ENCODE peak calls at places on chromosomes 3 and 15, in nine cellular contexts. X is kidney epithelial cell, I is fibroblast of villous mesenchyme, C is PC-9, M is PC-3, H is sigmoid colon, P is esophagus squamous epithelium, D is cardiac fibroblast, Q is dorsolateral prefrontal cortex. U is an unnamed sample.

GRCh38 chr3:55723653-55724406 is 236.7 kb upstream of the WNT5A start:
- DNase-seq in X (no peak), I (no peak), C (no peak), M (no peak), H (no peak), P (no peak), D (no peak), Q (no peak), U (no peak)

GRCh38 chr3:54376440-54376839 is 254.1 kb downstream of the CACNA2D3 start:
- DNase-seq in X (no peak), I (no peak), C (no peak), M (no peak), H (no peak), P (no peak), D (no peak), Q (no peak), U (no peak)

GRCh38 chr3:17444865-17445264 is 297.6 kb downstream of the TBC1D5 start:
- DNase-seq in X (no peak), I (peak), C (no peak), M (no peak), H (no peak), P (no peak), D (no peak), Q (no peak), U (peak)

GRCh38 chr15:77693576-77693975 is 60.9 kb upstream of the LINGO1 start:
- DNase-seq in X (no peak), I (no peak), C (no peak), M (no peak), H (no peak), P (no peak), D (no peak), Q (no peak), U (no peak)

GRCh38 chr3:189975376-189975990 is 145.2 kb downstream of the P3H2 start:
- DNase-seq in X (no peak), I (peak), C (no peak), M (no peak), H (no peak), P (no peak), D (peak), Q (no peak), U (peak)

GRCh38 chr3:50242778-50243551 is 7.0 kb downstream of the GNAI2 start:
- DNase-seq in X (no peak), I (peak), C (no peak), M (no peak), H (peak), P (peak), D (peak), Q (no peak), U (peak)

GRCh38 chr15:87167055-87167454 is 1087.4 kb downstream of the AGBL1 start:
- DNase-seq in X (no peak), I (no peak), C (no peak), M (peak), H (no peak), P (no peak), D (peak), Q (no peak), U (no peak)

GRCh38 chr3:51932471-51933370 is 9.0 kb downstream of the RRP9 start:
- DNase-seq in X (no peak), I (no peak), C (no peak), M (no peak), H (peak), P (no peak), D (no peak), Q (no peak), U (no peak)

GRCh38 chr3:125058529-125058928 is 2.7 kb upstream of the HEG1 start:
- DNase-seq in X (no peak), I (no peak), C (no peak), M (no peak), H (no peak), P (no peak), D (no peak), Q (no peak), U (no peak)

GRCh38 chr3:162166543-162166942 is 669.9 kb downstream of the OTOL1 start:
- DNase-seq in X (no peak), I (peak), C (no peak), M (no peak), H (no peak), P (no peak), D (peak), Q (no peak), U (peak)

GRCh38 chr3:127632441-127632840 is 3.5 kb downstream of the PODXL2 start:
- DNase-seq in X (no peak), I (no peak), C (no peak), M (no peak), H (no peak), P (no peak), D (no peak), Q (no peak), U (peak)

GRCh38 chr3:107117922-107118576 is 259.2 kb upstream of the CCDC54 start:
- DNase-seq in X (peak), I (peak), C (no peak), M (peak), H (no peak), P (no peak), D (peak), Q (peak), U (peak)

GRCh38 chr3:43866529-43867353 is 176.0 kb downstream of the ABHD5 start:
- DNase-seq in X (peak), I (no peak), C (peak), M (peak), H (no peak), P (no peak), D (peak), Q (no peak), U (peak)

GRCh38 chr15:36831125-36831914 is 251.9 kb downstream of the CDIN1 start:
- DNase-seq in X (peak), I (no peak), C (peak), M (peak), H (no peak), P (no peak), D (peak), Q (no peak), U (peak)

GRCh38 chr15:34241376-34242350 is 16.8 kb downstream of the EMC4 start:
- DNase-seq in X (no peak), I (peak), C (no peak), M (peak), H (no peak), P (no peak), D (peak), Q (no peak), U (peak)

GRCh38 chr15:56150204-56150603 is 93.5 kb downstream of the RFX7 start:
- DNase-seq in X (no peak), I (no peak), C (no peak), M (no peak), H (no peak), P (no peak), D (no peak), Q (no peak), U (no peak)

GRCh38 chr3:8554725-8555621 is 53.4 kb downstream of the LMCD1 start:
- DNase-seq in X (peak), I (peak), C (no peak), M (no peak), H (no peak), P (no peak), D (peak), Q (no peak), U (peak)

GRCh38 chr3:106086636-106087035 is 217.8 kb upstream of the CBLB start:
- DNase-seq in X (no peak), I (no peak), C (no peak), M (peak), H (no peak), P (no peak), D (peak), Q (no peak), U (no peak)

GRCh38 chr3:197372076-197372661 is 73.8 kb upstream of the DLG1 start:
- DNase-seq in X (peak), I (peak), C (peak), M (peak), H (peak), P (no peak), D (peak), Q (no peak), U (peak)

GRCh38 chr15:40310001-40310959 is 2.5 kb upstream of the PLCB2 start:
- DNase-seq in X (no peak), I (peak), C (no peak), M (peak), H (peak), P (no peak), D (peak), Q (no peak), U (no peak)

GRCh38 chr3:153284282-153284938 is 122.4 kb downstream of the RAP2B start:
- DNase-seq in X (peak), I (peak), C (peak), M (peak), H (peak), P (peak), D (peak), Q (no peak), U (peak)

GRCh38 chr15:93246266-93247242 is 157.5 kb upstream of the RGMA start:
- DNase-seq in X (no peak), I (no peak), C (no peak), M (no peak), H (no peak), P (no peak), D (no peak), Q (no peak), U (no peak)

GRCh38 chr3:190239325-190239724 is 82.9 kb downstream of the CLDN1 start:
- DNase-seq in X (no peak), I (no peak), C (no peak), M (no peak), H (no peak), P (no peak), D (no peak), Q (no peak), U (no peak)

GRCh38 chr15:78988361-78988911 is 43.6 kb upstream of the CTSH start:
- DNase-seq in X (peak), I (peak), C (peak), M (peak), H (peak), P (peak), D (peak), Q (no peak), U (peak)

GRCh38 chr15:48394172-48394571 is 62.9 kb downstream of the DUT start:
- DNase-seq in X (no peak), I (no peak), C (no peak), M (no peak), H (no peak), P (no peak), D (no peak), Q (no peak), U (no peak)

GRCh38 chr15:47806008-47806407 is 88.7 kb downstream of the SEMA6D start:
- DNase-seq in X (no peak), I (no peak), C (no peak), M (no peak), H (no peak), P (no peak), D (no peak), Q (no peak), U (no peak)

GRCh38 chr3:29185706-29186105 is 95.2 kb upstream of the RBMS3 start:
- DNase-seq in X (no peak), I (no peak), C (no peak), M (peak), H (no peak), P (no peak), D (peak), Q (no peak), U (peak)

GRCh38 chr3:40109641-40110490 is 199.6 kb upstream of the EIF1B start:
- DNase-seq in X (no peak), I (no peak), C (no peak), M (no peak), H (no peak), P (no peak), D (peak), Q (no peak), U (no peak)
- TF ChIP-seq CTCF in X (peak), I (no peak), C (no peak), M (no peak), H (no peak), P (no peak), D (peak), Q (peak), U (peak)

GRCh38 chr15:50911641-50912040 is 3.2 kb downstream of the AP4E1 start:
- DNase-seq in X (no peak), I (no peak), C (no peak), M (no peak), H (no peak), P (no peak), D (peak), Q (no peak), U (peak)
- H3K4me3 ChIP-seq in X (no peak), I (no peak), C (no peak), M (no peak), H (no peak), P (no peak), D (no peak), Q (no peak), U (no peak)

DNA sequence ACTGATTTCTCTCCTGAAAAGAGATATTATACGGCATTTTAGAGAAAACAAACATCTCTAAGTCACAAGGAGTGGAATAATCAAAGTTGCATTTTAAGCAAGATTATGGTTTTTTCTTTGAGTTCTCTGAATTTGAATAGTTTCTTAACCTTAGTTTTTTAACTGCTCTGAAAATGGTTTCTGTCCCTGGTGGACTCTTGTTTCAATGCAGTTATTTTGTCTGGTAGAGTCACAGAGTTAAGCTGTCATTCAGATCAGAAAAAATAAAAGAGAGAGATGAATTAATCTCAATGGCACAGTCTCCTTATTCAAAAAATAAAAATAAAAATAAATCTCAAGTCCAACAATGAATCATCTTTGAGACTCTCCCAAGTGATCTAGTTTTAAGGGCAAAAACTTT is 19.0 kb downstream of the AGTR1 start:
- DNase-seq in X (no peak), I (no peak), C (no peak), M (no peak), H (no peak), P (no peak), D (no peak), Q (no peak), U (peak)
- TF ChIP-seq CTCF in X (peak), I (no peak), C (no peak), M (no peak), H (no peak), P (no peak), D (peak), Q (no peak), U (peak)

DNA sequence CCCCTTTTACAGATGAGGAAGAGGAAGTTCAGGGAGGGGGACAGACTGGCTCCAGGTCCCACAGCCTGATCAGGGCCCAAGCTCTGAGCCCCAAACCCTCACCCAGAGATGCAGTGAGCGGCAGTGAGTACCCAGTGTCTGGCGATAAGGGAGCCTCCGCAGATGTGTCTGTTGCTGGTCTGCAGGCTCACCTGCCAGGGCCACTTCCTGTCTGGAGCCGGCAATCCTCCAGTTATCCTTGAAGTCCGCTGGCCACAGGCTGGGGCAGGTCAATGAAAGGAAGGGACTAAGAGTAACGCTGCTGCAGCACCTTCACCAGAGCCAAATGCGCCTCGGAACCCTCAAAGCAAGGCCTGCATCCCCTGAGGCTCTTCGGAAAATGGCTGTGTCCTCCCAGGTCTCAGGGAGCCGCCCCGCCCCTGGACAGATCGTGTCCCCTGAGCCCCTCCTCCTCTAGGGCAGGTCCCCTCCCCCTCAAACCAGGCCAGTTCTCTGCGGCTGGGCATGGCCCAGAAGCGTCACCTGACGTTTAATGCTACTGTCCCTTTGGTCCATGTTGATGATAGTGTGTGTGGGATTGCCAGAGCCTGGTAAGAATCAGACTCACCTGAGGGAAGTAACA is 51.5 kb downstream of the MYL3 start:
- DNase-seq in X (no peak), I (no peak), C (no peak), M (no peak), H (no peak), P (no peak), D (no peak), Q (no peak), U (no peak)
- H3K4me3 ChIP-seq in X (peak), I (no peak), C (no peak), M (no peak), H (peak), P (peak), D (no peak), Q (peak), U (no peak)

DNA sequence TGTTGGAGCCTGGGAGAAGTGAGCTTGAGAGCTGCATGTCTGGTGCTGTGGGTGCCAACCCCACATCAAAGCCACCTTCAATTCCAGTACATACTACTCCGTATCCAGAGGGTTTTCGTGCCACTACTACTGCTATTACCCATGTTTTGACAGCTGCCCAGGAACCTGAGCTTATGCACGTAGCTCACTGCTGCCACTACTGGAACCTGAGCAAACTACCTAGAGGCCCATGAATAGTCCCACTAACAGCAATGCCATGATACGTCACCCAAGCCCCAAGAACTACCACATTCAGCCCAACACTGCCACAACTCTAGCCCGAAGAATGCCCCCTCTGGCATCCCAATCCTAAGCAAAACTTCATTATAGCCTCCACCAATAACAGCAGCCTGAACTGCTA is 215.2 kb upstream of the BCHE start:
- DNase-seq in X (no peak), I (no peak), C (no peak), M (peak), H (no peak), P (no peak), D (no peak), Q (no peak), U (no peak)
- TF ChIP-seq CTCF in X (peak), I (no peak), C (no peak), M (peak), H (no peak), P (no peak), D (no peak), Q (no peak), U (no peak)